ENCODE peak calls at places on chromosomes 13 and 19, in four cellular contexts. R is foreskin fibroblast, A is GM23338, G is epithelial cell of esophagus. I is an unnamed sample.

GRCh38 chr19:40489882-40490230 is 23.1 kb downstream of the SPTBN4 start:
- DNase-seq in R (no peak), A (no peak), G (no peak), I (no peak)

GRCh38 chr13:40375522-40376171 is 290.8 kb downstream of the FOXO1 start:
- DNase-seq in R (no peak), A (no peak), G (no peak), I (no peak)

GRCh38 chr19:17553256-17553655 is 2.2 kb upstream of the COLGALT1 start:
- DNase-seq in R (peak; percentile 91), A (peak; percentile 45), G (peak; percentile 27), I (peak; percentile 86)

GRCh38 chr13:62997696-62998095 is 1582.0 kb upstream of the PCDH20 start:
- DNase-seq in R (no peak), A (no peak), G (no peak), I (no peak)

GRCh38 chr19:39563408-39563807 is 23.4 kb upstream of the EID2 start:
- DNase-seq in R (peak; percentile 6), A (peak; percentile 9), G (peak; percentile 67), I (peak; percentile 11)

GRCh38 chr19:6297202-6297601 is 17.4 kb upstream of the MLLT1 start:
- DNase-seq in R (no peak), A (no peak), G (no peak), I (no peak)

GRCh38 chr13:94239135-94239534 is 240.3 kb downstream of the DCT start:
- DNase-seq in R (peak; percentile 76), A (no peak), G (peak; percentile 16), I (peak; percentile 78)

GRCh38 chr19:30691767-30692516 is 319.8 kb downstream of the ZNF536 start:
- DNase-seq in R (peak; percentile 4), A (no peak), G (no peak), I (no peak)

GRCh38 chr13:95128045-95128643 is 173.1 kb downstream of the ABCC4 start:
- DNase-seq in R (no peak), A (no peak), G (peak; percentile 35), I (no peak)

GRCh38 chr19:10797078-10797477 is 38.9 kb downstream of the TMED1 start:
- DNase-seq in R (no peak), A (no peak), G (no peak), I (no peak)

GRCh38 chr19:9785367-9786331 is 17.1 kb upstream of the ZNF846 start:
- DNase-seq in R (peak; percentile 92), A (peak; percentile 100), G (peak; percentile 98), I (peak; percentile 94)

GRCh38 chr13:50133277-50133953 is 118.2 kb downstream of the KCNRG start:
- DNase-seq in R (no peak), A (peak; percentile 69), G (no peak), I (no peak)

GRCh38 chr13:71079638-71080037 is 787.4 kb downstream of the DACH1 start:
- DNase-seq in R (no peak), A (no peak), G (no peak), I (peak; percentile 36)

GRCh38 chr19:29576043-29576442 is 30.0 kb upstream of the POP4 start:
- DNase-seq in R (no peak), A (no peak), G (no peak), I (no peak)

GRCh38 chr13:35144496-35144895 is 202.4 kb downstream of the NBEA start:
- DNase-seq in R (peak; percentile 12), A (no peak), G (peak; percentile 49), I (peak; percentile 7)

GRCh38 chr19:47428177-47428894 is 9.0 kb upstream of the MEIS3 start:
- DNase-seq in R (peak; percentile 99), A (peak; percentile 100), G (peak; percentile 100), I (peak; percentile 96)

GRCh38 chr13:40458283-40459031 is 208.0 kb downstream of the FOXO1 start:
- DNase-seq in R (no peak), A (no peak), G (no peak), I (no peak)

GRCh38 chr13:56864451-56864850 is 276.3 kb upstream of the PRR20A start:
- DNase-seq in R (no peak), A (no peak), G (no peak), I (no peak)

DNA sequence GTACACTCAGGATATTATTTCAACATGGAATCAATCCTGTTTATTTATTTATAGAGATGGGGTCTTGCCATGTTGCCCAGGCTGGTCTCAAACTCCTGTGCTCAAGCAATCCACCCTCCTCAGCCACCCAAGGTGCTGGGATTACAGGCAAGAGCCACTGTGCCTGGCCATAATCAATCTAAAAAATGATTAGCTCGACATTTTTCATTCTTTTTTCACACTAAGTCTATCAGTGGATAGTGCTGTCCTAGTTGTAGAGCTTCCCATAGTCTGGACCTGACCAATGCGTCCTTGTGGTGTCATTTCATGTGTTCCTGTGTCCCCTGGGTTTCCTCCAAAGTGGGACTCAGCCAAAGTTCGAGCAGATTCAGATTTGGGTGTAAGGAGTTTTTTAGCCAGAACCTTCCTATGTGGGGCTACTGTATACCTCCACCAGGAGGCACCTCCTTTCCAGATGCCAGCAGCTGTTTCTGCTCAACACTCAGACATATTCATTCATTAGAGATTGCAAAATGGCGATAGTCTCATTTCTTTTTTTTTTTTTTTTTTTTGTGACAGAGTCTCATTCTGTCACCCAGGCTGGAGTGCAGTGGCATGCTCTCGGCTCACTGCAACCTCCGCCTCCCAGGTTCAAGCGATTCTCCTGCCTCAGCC is 61.1 kb downstream of the MAP4K1 start:
- DNase-seq in R (no peak), A (peak; percentile 30), G (peak; percentile 55), I (no peak)
- TF ChIP-seq CTCF in R (peak; percentile 6), A (peak; percentile 19), G (peak; percentile 69), I (peak; percentile 32)

DNA sequence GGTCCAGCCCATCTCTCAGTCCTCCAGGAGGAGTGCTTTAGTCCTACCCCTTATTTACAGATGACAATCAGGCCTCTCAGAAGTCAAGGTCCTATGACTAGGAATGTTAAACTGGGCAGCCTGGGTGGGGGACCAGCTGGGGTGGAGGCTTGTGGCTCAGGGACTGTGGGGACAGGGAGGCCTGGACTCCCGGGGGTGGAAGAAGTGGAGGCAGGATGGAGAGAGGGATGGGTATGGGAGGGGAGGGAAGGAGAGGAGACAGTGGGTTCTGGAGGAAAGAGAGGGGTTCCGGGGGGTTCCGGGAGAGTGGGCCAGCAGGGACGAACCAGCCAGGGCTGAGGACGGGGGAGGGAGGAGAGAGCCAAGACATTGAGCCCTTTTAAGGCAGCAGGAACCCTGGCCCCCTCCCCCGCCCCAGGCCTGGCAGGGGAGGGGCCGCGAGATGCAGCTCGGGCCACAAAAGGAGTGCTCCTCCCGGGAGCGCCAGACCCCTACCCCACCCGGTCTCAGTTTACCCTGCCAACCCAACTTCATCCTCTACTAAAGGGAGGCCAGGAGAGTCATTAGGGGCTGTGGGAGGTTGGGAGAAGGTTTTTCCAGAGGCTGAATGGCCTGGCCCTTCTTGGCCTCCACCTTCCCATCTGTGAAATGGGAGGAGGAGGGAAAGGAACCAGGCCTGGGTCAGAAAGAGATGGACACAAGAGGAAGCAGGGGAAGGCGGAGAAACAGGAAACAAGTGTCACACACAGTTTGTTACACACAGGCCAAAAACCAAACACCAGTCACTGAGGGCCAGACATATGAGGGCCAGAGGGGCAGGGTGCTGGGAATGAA is 1.6 kb downstream of the DMPK start:
- DNase-seq in R (no peak), A (no peak), G (no peak), I (no peak)
- H3K4me3 ChIP-seq in R (peak overlapping the region; percentile 67), A (peak overlapping the region; percentile 70), G (no peak overlapping the region), I (no peak overlapping the region)

GRCh38 chr13:90564096-90564495 is 783.4 kb upstream of the MIR17HG start:
- DNase-seq in R (no peak), A (no peak), G (no peak), I (no peak)

GRCh38 chr13:90568165-90568564 is 779.3 kb upstream of the MIR17HG start:
- DNase-seq in R (no peak), A (no peak), G (no peak), I (no peak)

GRCh38 chr13:90564566-90564965 is 782.9 kb upstream of the MIR17HG start:
- DNase-seq in R (no peak), A (no peak), G (no peak), I (no peak)

GRCh38 chr13:90565985-90566713 is 781.3 kb upstream of the MIR17HG start:
- DNase-seq in R (no peak), A (no peak), G (no peak), I (no peak)

DNA sequence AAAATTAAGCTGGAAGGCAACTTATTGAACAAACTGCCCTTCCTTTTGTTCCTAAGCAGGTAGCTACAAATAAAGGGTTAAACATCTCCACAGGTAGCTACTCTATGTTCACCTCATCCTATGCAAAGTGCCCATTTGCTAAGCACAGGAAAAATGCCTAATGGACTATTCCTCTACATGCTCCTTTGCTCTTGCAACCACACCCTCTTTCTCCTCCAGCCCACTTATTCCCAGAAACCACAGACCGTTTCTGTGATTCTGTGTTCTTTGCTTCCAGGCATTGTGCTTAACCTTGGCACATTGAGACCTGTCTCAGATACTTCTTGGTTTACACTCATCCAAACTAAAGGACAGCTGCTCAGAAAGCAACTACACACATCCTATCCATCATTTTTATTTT is 785.1 kb upstream of the MIR17HG start:
- DNase-seq in R (no peak), A (no peak), G (no peak), I (no peak)
- TF ChIP-seq CTCF in R (no peak), A (no peak), G (no peak), I (no peak)

DNA sequence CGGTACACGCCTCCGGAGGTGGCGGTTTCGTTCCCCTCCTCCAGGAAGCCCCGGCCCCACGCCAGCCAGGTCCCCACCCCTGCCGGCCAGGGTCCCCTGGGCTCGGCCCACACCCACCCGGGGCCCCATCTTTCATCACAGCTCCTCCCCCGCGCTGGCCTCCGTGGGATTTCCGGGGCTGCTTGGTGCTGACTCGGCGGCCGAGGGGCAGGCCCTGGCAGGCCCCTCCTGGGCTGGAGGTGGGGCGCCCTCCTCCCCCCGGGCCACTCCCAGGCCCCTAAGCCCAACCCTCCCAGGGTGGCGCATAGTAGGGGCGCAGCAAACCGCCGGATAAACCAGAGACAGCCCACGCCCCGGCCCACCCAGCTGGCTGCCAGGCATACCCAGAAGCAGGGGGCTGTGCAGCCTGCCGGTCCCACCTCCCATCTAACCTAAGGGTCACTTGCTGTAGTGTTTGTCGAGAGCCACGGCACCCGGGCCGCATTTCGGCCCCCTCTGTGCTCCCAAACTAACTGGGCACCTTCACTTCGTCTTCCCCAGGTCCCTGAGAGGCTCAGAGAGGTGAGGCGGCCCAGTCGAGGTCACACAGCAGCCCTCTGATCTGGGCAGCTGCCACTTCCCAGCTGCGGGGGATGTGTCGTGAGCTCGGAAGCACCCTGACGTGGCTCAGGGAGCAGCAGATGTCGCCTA is 6.6 kb downstream of the ZBTB7A start:
- DNase-seq in R (no peak), A (peak; percentile 33), G (peak; percentile 80), I (no peak)
- H3K4me3 ChIP-seq in R (no peak overlapping the region), A (no peak overlapping the region), G (peak overlapping the region; percentile 32), I (no peak overlapping the region)

DNA sequence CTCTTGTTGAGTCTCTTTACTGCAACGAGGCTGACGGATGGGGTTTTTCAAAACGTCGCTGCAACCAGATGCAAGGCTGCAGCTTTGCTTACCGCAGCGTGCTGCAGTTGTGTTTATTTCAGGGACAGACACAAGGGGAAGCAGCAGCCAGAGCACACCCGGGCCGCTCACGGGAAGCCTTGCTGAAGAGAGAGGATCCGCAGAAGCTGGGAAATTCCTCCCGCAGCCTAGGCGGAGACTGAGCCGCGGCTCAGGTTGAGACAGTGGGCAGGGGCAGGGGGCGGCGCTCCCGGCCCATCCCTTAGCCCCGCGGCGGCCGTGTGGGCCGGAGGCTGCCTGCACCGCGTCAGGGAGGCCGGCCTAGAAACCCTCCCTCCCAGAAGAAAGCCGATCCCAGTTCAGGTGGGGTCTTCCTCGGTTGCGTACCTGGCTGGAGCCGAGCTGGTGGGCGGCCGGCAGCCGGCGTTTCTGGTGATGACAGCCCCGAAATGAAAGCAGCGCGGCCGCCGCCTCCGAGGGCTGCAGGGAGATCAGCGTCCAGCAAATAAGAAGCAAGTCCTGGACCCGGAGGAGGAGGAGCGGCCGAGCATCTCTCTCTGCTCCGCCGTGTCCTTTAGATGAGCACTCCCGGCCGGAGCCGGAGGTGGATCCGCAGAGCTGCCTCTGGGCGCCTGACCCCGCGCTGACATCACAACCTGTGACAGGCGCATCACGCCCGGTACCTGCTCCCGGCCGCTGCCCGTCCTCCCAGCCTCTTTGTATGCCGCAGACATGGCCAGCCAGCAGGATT is at the start of gene FRY:
- DNase-seq in R (peak; percentile 35), A (peak; percentile 94), G (peak; percentile 40), I (peak; percentile 58)
- TF ChIP-seq CTCF in R (peak; percentile 13), A (no peak), G (peak; percentile 12), I (peak; percentile 27)

I was measured in brain microvascular endothelial cell.